ENCODE peak calls at places on chromosomes 16 and 17, in four cellular contexts. Q, Z, B and W are unnamed samples. For H3K4me1, the result is how much of the 10 kb centered on the place peaks cover.

GRCh38 chr17:40980594-40980993 is 3.5 kb downstream of the KRT40 start:
- DNase-seq in Z (peak), Q (peak), B (no peak), W (no peak)

GRCh38 chr16:1198194-1198593 is 26.9 kb downstream of the TPSG1 start:
- DNase-seq in Z (no peak), Q (no peak), B (no peak), W (no peak)

GRCh38 chr16:81778861-81779539 is at the start of gene PLCG2:
- DNase-seq in Q (peak), Z (peak), B (peak), W (peak)

GRCh38 chr17:60712675-60713074 is 35.0 kb downstream of the BCAS3 start:
- DNase-seq in Q (no peak), B (no peak), Z (no peak), W (no peak)

GRCh38 chr17:12591336-12591735 is 74.4 kb upstream of the MYOCD start:
- DNase-seq in Q (no peak), Z (no peak), B (no peak), W (peak)

GRCh38 chr17:39576187-39576586 is 31.5 kb downstream of the NEUROD2 start:
- DNase-seq in Q (no peak), Z (peak), B (no peak), W (peak)

GRCh38 chr16:83475108-83475507 is 332.7 kb upstream of the HSBP1 start:
- DNase-seq in B (no peak), Z (peak), Q (no peak), W (no peak)

GRCh38 chr16:24013054-24013636 is 177.4 kb downstream of the PRKCB start:
- DNase-seq in B (no peak), Q (no peak), Z (no peak), W (no peak)

GRCh38 chr17:58487589-58488427 is at the start of gene HSF5:
- DNase-seq in B (no peak), Q (no peak), Z (no peak), W (peak)

GRCh38 chr16:57341441-57342303 is 16.9 kb upstream of the CCL22 start:
- DNase-seq in Q (no peak), B (peak), Z (no peak), W (no peak)

GRCh38 chr17:2695961-2696760 is 15.4 kb downstream of the CLUH start:
- DNase-seq in B (no peak), Z (no peak), Q (peak), W (peak)

GRCh38 chr16:23408242-23409201 is 44.5 kb downstream of the COG7 start:
- DNase-seq in Z (no peak), Q (no peak), B (no peak), W (no peak)

GRCh38 chr17:68511254-68511670 is 968 bp upstream of the PRKAR1A start:
- DNase-seq in Q (no peak), Z (no peak), B (peak), W (no peak)

GRCh38 chr16:69820926-69821541 is 58.9 kb downstream of the WWP2 start:
- DNase-seq in Z (no peak), Q (peak), B (no peak), W (no peak)

GRCh38 chr17:75364078-75364477 is 41.4 kb downstream of the GRB2 start:
- DNase-seq in B (no peak), Z (no peak), Q (no peak), W (no peak)

GRCh38 chr16:74232831-74233465 is 63.7 kb upstream of the PSMD7 start:
- DNase-seq in B (no peak), Q (no peak), Z (no peak), W (no peak)

GRCh38 chr17:76378548-76379274 is 5.7 kb upstream of the SPHK1 start:
- DNase-seq in B (no peak), Q (no peak), Z (no peak), W (no peak)

GRCh38 chr17:76189741-76190140 is 48.7 kb upstream of the FOXJ1 start:
- DNase-seq in B (no peak), Q (no peak), Z (no peak), W (peak)

GRCh38 chr16:79542196-79542859 is 58.2 kb downstream of the MAF start:
- DNase-seq in B (no peak), Z (no peak), Q (peak), W (no peak)

GRCh38 chr16:31063495-31063842 is 10.6 kb downstream of the ZNF668 start:
- DNase-seq in Q (no peak), Z (no peak), B (no peak), W (no peak)

GRCh38 chr16:27600386-27600785 is 50.4 kb downstream of the KATNIP start:
- DNase-seq in Q (no peak), B (no peak), Z (peak), W (peak)

GRCh38 chr17:58313815-58314705 is 14.5 kb downstream of the TSPOAP1 start:
- DNase-seq in Q (no peak), B (no peak), Z (no peak), W (no peak)

GRCh38 chr16:473046-474043 is 47.9 kb downstream of the RAB11FIP3 start:
- DNase-seq in Q (no peak), Z (no peak), B (peak), W (no peak)

GRCh38 chr17:9363440-9364350 is 211.9 kb downstream of the STX8 start:
- DNase-seq in Z (no peak), Q (no peak), B (no peak), W (peak)

GRCh38 chr17:15233022-15233805 is 31.9 kb downstream of the PMP22 start:
- DNase-seq in B (peak), Q (no peak), Z (no peak), W (peak)

GRCh38 chr17:65531508-65532431 is 29.7 kb downstream of the AXIN2 start:
- DNase-seq in Q (no peak), Z (peak), B (peak), W (peak)

GRCh38 chr16:3579776-3580175 is 2.6 kb upstream of the NLRC3 start:
- DNase-seq in Q (no peak), B (no peak), Z (no peak), W (no peak)

GRCh38 chr16:3578610-3579551 is 1.7 kb upstream of the NLRC3 start:
- DNase-seq in Q (no peak), Z (no peak), B (peak), W (no peak)

GRCh38 chr16:3577302-3577752 is at the start of gene NLRC3:
- DNase-seq in B (peak), Q (no peak), Z (no peak), W (no peak)

GRCh38 chr16:3576211-3576610 is 992 bp downstream of the NLRC3 start:
- DNase-seq in Z (no peak), Q (no peak), B (no peak), W (no peak)

GRCh38 chr16:3578121-3578520 is 918 bp upstream of the NLRC3 start:
- DNase-seq in B (no peak), Q (no peak), Z (no peak), W (no peak)
- H3K4me1 ChIP-seq in B (under half), Q (under half), Z (under half), W (under half)

DNA sequence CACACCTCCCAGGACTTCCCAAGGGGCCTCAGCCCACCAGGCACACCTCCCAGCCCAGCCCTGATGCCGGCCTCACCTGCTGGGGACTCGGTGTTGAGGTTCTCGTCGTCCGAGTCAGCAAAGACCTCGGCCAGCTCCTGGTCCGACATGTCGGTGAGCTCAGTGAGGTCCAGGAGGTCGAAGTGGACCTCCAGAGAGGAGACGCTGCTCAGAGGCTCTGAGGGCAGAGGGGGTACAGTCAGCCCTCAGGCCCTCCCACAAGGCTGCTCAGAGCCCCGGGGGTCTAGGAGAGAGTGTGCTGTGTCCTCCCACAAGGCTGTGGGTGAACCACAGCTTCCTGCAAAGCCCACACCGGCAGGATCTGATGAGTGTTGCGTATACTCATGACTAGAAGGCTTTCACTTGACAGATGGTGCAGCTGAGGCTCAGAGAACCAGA is 10.5 kb downstream of the DBNDD1 start:
- DNase-seq in Q (no peak), B (peak), Z (no peak), W (no peak)
- H3K27ac ChIP-seq in Q (no peak), B (no peak), Z (no peak), W (no peak)

GRCh38 chr17:64401244-64401860 is 10.7 kb upstream of the PECAM1 start:
- DNase-seq in Q (no peak), Z (no peak), B (no peak), W (no peak)

GRCh38 chr17:64400644-64401043 is 10.0 kb upstream of the PECAM1 start:
- DNase-seq in Q (no peak), Z (no peak), B (no peak), W (no peak)

GRCh38 chr17:64399071-64399766 is 8.6 kb upstream of the PECAM1 start:
- DNase-seq in Z (no peak), B (no peak), Q (no peak), W (no peak)

GRCh38 chr17:64398330-64398729 is 7.7 kb upstream of the PECAM1 start:
- DNase-seq in Q (no peak), B (no peak), Z (no peak), W (no peak)

DNA sequence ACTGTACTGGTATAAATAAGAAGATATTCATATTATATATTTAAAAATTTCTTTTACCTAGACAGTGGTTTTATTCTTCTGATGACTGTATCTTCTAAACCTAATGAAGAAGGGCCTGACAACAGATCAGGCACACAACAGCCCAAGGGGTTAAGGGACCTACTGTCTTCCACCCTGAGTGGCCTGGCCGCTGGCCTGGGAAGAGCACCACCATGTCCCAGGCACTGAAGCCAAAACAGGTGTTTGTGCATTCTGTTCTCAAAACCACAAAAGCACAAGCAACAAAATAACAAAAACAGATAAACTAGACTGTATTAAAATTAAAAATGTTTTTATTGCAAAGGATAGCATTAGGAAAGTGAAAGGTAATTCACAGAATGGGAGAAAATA is 9.1 kb upstream of the PECAM1 start:
- DNase-seq in B (no peak), Z (no peak), Q (no peak), W (no peak)
- H3K4me1 ChIP-seq in B (under half), Z (under half), Q (under half), W (under half)

GRCh38 chr17:788551-788950 is 6.4 kb downstream of the MRM3 start:
- DNase-seq in Q (peak), Z (no peak), B (no peak), W (no peak)

GRCh38 chr17:787641-788221 is 5.6 kb downstream of the MRM3 start:
- DNase-seq in Q (peak), Z (no peak), B (no peak), W (no peak)

GRCh38 chr17:792277-792676 is 10.1 kb downstream of the MRM3 start:
- DNase-seq in B (no peak), Q (peak), Z (no peak), W (peak)

GRCh38 chr17:791807-792206 is 9.7 kb downstream of the MRM3 start:
- DNase-seq in B (no peak), Z (no peak), Q (peak), W (peak)

DNA sequence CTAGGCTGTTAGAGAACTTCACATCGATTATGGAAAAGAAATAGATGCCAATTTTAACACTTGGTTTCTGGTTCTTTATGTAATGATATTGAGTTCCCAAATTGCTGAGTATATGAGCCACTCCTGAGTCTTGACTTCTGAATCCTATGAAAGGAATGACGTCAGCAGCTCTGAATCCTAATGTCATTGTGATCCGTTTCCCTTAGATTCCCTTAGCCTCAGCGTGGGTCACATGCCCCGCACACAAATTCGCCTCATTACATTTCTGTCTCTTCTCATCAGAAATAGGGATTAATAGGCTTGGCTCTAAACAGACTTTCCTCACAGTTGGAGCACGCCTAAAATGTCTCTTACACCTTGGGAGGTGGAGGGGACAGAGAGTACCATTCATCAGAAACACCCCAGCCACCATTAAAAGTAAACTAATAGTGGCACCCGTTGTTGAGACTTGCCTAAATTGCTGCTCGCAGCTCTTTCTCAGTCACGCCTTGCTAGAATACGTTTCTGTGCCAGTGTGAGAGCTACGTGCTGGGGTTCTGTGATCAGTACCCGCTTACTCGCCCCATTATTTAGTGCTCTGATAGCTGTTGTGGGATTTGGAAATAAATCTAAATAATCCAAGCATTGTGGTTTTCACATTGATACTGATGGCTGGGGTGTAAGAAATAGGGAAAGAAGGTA is 7.1 kb downstream of the MRM3 start:
- DNase-seq in B (no peak), Q (peak), Z (no peak), W (no peak)
- H3K27ac ChIP-seq in B (no peak), Q (no peak), Z (peak), W (no peak)

GRCh38 chr16:48607056-48607825 is 2.7 kb downstream of the N4BP1 start:
- DNase-seq in Q (no peak), Z (no peak), B (peak), W (peak)
- H3K4me1 ChIP-seq in Q (under half), Z (under half), B (under half), W (under half)